ENCODE peak calls at places on chromosomes 1 and 21, in nine cellular contexts. One of them, this sample, is unnamed. For H3K4me1, the result is how much of the 10 kb centered on the place peaks cover.

GRCh38 chr1:151047925-151048644 is 534 bp downstream of the C1orf56 start:
- DNase-seq in psoas muscle: peak
- DNase-seq in OCI-LY7: no peak
- DNase-seq in PC-9: peak
- DNase-seq in heart left ventricle: peak
- DNase-seq in testis: peak
- DNase-seq in GM23338: peak
- DNase-seq in A549: peak
- DNase-seq in Panc1: no peak
- DNase-seq in this sample: peak

GRCh38 chr1:147052143-147052542 is 114.0 kb downstream of the NBPF12 start:
- DNase-seq in PC-9: no peak
- DNase-seq in psoas muscle: no peak
- DNase-seq in testis: no peak
- DNase-seq in Panc1: no peak
- DNase-seq in GM23338: no peak
- DNase-seq in OCI-LY7: no peak
- DNase-seq in heart left ventricle: no peak
- DNase-seq in A549: no peak
- DNase-seq in this sample: no peak

GRCh38 chr1:97791251-97791650 is 129.6 kb downstream of the DPYD start:
- DNase-seq in A549: no peak
- DNase-seq in heart left ventricle: no peak
- DNase-seq in psoas muscle: no peak
- DNase-seq in Panc1: no peak
- DNase-seq in PC-9: no peak
- DNase-seq in testis: no peak
- DNase-seq in GM23338: no peak
- DNase-seq in OCI-LY7: no peak
- DNase-seq in this sample: no peak

GRCh38 chr1:158203693-158204457 is 23.2 kb downstream of the CD1D start:
- DNase-seq in psoas muscle: no peak
- DNase-seq in PC-9: no peak
- DNase-seq in A549: peak
- DNase-seq in GM23338: peak
- DNase-seq in OCI-LY7: peak
- DNase-seq in heart left ventricle: no peak
- DNase-seq in testis: peak
- DNase-seq in Panc1: peak
- DNase-seq in this sample: peak

GRCh38 chr1:51924455-51924854 is 45.9 kb upstream of the NRDC start:
- DNase-seq in A549: no peak
- DNase-seq in GM23338: no peak
- DNase-seq in OCI-LY7: no peak
- DNase-seq in Panc1: no peak
- DNase-seq in PC-9: no peak
- DNase-seq in psoas muscle: no peak
- DNase-seq in heart left ventricle: no peak
- DNase-seq in testis: no peak
- DNase-seq in this sample: no peak

GRCh38 chr1:214559079-214559478 is 7.7 kb upstream of the PTPN14 start:
- DNase-seq in heart left ventricle: no peak
- DNase-seq in psoas muscle: no peak
- DNase-seq in GM23338: no peak
- DNase-seq in PC-9: no peak
- DNase-seq in A549: no peak
- DNase-seq in Panc1: no peak
- DNase-seq in OCI-LY7: no peak
- DNase-seq in testis: no peak
- DNase-seq in this sample: no peak

GRCh38 chr1:178937770-178938169 is 66.9 kb upstream of the ANGPTL1 start:
- DNase-seq in psoas muscle: no peak
- DNase-seq in heart left ventricle: no peak
- DNase-seq in PC-9: no peak
- DNase-seq in testis: no peak
- DNase-seq in GM23338: no peak
- DNase-seq in Panc1: no peak
- DNase-seq in OCI-LY7: no peak
- DNase-seq in A549: no peak
- DNase-seq in this sample: no peak

GRCh38 chr1:247948558-247948957 is at the start of gene OR2L8:
- DNase-seq in OCI-LY7: no peak
- DNase-seq in PC-9: no peak
- DNase-seq in A549: no peak
- DNase-seq in testis: no peak
- DNase-seq in Panc1: no peak
- DNase-seq in GM23338: no peak
- DNase-seq in heart left ventricle: no peak
- DNase-seq in psoas muscle: no peak
- DNase-seq in this sample: no peak

GRCh38 chr21:24290151-24290833 is 1317.0 kb downstream of the MRPL39 start:
- DNase-seq in psoas muscle: no peak
- DNase-seq in GM23338: no peak
- DNase-seq in OCI-LY7: no peak
- DNase-seq in PC-9: no peak
- DNase-seq in heart left ventricle: no peak
- DNase-seq in A549: no peak
- DNase-seq in testis: no peak
- DNase-seq in Panc1: no peak
- DNase-seq in this sample: no peak

GRCh38 chr1:226302731-226303130 is 6.2 kb downstream of the LIN9 start:
- DNase-seq in OCI-LY7: no peak
- DNase-seq in GM23338: no peak
- DNase-seq in psoas muscle: no peak
- DNase-seq in PC-9: no peak
- DNase-seq in testis: no peak
- DNase-seq in A549: no peak
- DNase-seq in Panc1: no peak
- DNase-seq in heart left ventricle: no peak
- DNase-seq in this sample: no peak

GRCh38 chr1:154155282-154155681 is 409 bp upstream of the NUP210L start:
- DNase-seq in testis: peak
- DNase-seq in PC-9: no peak
- DNase-seq in A549: no peak
- DNase-seq in Panc1: no peak
- DNase-seq in heart left ventricle: no peak
- DNase-seq in GM23338: peak
- DNase-seq in OCI-LY7: no peak
- DNase-seq in psoas muscle: no peak
- DNase-seq in this sample: no peak
- H3K4me1 ChIP-seq in testis: under half
- H3K4me1 ChIP-seq in PC-9: under half
- H3K4me1 ChIP-seq in A549: under half
- H3K4me1 ChIP-seq in Panc1: under half
- H3K4me1 ChIP-seq in heart left ventricle: under half
- H3K4me1 ChIP-seq in GM23338: under half
- H3K4me1 ChIP-seq in OCI-LY7: under half
- H3K4me1 ChIP-seq in psoas muscle: under half
- H3K4me1 ChIP-seq in this sample: under half

DNA sequence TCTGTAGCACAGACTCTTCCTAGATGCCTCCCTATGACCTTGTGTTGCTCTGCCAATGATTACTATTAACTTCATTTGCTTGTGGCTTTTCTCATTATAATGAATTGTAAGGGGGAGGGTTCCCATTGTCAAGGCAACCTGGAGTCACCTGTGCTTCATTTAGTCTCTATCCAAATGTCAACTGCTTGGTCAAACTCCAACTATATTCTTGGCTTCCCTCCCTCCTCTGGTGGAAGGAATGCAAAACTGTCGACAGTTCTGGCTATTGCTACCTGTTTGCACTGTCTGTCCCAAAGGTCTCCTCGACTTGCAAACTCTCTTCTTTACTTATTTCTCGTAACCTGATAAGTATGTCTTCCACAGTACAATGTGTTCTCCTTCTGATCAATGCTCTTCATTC is 100.3 kb downstream of the CACNA1E start:
- DNase-seq in Panc1: no peak
- DNase-seq in A549: no peak
- DNase-seq in testis: no peak
- DNase-seq in PC-9: no peak
- DNase-seq in psoas muscle: no peak
- DNase-seq in GM23338: peak
- DNase-seq in heart left ventricle: no peak
- DNase-seq in OCI-LY7: no peak
- DNase-seq in this sample: peak
- TF ChIP-seq CTCF in Panc1: peak
- TF ChIP-seq CTCF in A549: no peak
- TF ChIP-seq CTCF in testis: no peak
- TF ChIP-seq CTCF in PC-9: peak
- TF ChIP-seq CTCF in psoas muscle: peak
- TF ChIP-seq CTCF in GM23338: peak
- TF ChIP-seq CTCF in heart left ventricle: peak
- TF ChIP-seq CTCF in OCI-LY7: no peak
- TF ChIP-seq CTCF in this sample: peak

DNA sequence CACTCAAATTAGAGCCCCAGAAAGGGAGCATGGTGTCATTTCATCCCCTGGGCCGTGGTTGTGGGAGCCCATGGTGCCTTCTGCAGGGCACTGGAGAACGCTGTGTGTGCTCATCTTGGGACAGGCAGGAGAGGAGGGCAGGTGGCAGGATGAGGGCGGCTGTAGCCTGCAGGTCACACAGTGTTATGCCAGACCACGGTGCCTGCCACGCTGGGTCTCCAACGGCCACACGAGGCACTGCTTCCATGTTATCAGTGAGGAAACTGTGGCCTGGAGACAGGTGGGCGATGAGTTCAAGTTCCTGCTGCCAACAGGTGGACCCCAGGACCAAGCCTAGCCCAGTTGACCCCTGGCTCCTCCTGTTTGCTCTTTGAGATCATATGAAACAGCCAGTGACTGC is 21.0 kb downstream of the ABCG1 start:
- DNase-seq in psoas muscle: no peak
- DNase-seq in heart left ventricle: no peak
- DNase-seq in PC-9: no peak
- DNase-seq in Panc1: no peak
- DNase-seq in testis: no peak
- DNase-seq in GM23338: no peak
- DNase-seq in A549: no peak
- DNase-seq in OCI-LY7: peak
- DNase-seq in this sample: no peak
- H3K4me1 ChIP-seq in psoas muscle: under half
- H3K4me1 ChIP-seq in heart left ventricle: under half
- H3K4me1 ChIP-seq in PC-9: under half
- H3K4me1 ChIP-seq in Panc1: under half
- H3K4me1 ChIP-seq in testis: under half
- H3K4me1 ChIP-seq in GM23338: under half
- H3K4me1 ChIP-seq in A549: under half
- H3K4me1 ChIP-seq in OCI-LY7: half or more
- H3K4me1 ChIP-seq in this sample: under half

GRCh38 chr1:36387141-36387949 is 1.6 kb upstream of the STK40 start:
- DNase-seq in Panc1: no peak
- DNase-seq in OCI-LY7: peak
- DNase-seq in GM23338: no peak
- DNase-seq in testis: no peak
- DNase-seq in PC-9: no peak
- DNase-seq in A549: no peak
- DNase-seq in heart left ventricle: peak
- DNase-seq in psoas muscle: peak
- DNase-seq in this sample: no peak
- TF ChIP-seq CTCF in Panc1: no peak
- TF ChIP-seq CTCF in OCI-LY7: no peak
- TF ChIP-seq CTCF in GM23338: no peak
- TF ChIP-seq CTCF in testis: no peak
- TF ChIP-seq CTCF in PC-9: no peak
- TF ChIP-seq CTCF in A549: no peak
- TF ChIP-seq CTCF in heart left ventricle: no peak
- TF ChIP-seq CTCF in psoas muscle: no peak
- TF ChIP-seq CTCF in this sample: no peak

GRCh38 chr1:67735806-67736627 is 51.0 kb downstream of the GADD45A start:
- DNase-seq in A549: peak
- DNase-seq in testis: peak
- DNase-seq in PC-9: peak
- DNase-seq in Panc1: no peak
- DNase-seq in GM23338: no peak
- DNase-seq in OCI-LY7: peak
- DNase-seq in psoas muscle: peak
- DNase-seq in heart left ventricle: peak
- DNase-seq in this sample: no peak
- H3K4me1 ChIP-seq in A549: under half
- H3K4me1 ChIP-seq in testis: under half
- H3K4me1 ChIP-seq in PC-9: under half
- H3K4me1 ChIP-seq in Panc1: under half
- H3K4me1 ChIP-seq in GM23338: under half
- H3K4me1 ChIP-seq in OCI-LY7: half or more
- H3K4me1 ChIP-seq in psoas muscle: under half
- H3K4me1 ChIP-seq in heart left ventricle: half or more
- H3K4me1 ChIP-seq in this sample: under half

GRCh38 chr1:109488201-109488600 is 4.5 kb downstream of the ATXN7L2 start:
- DNase-seq in GM23338: peak
- DNase-seq in heart left ventricle: no peak
- DNase-seq in OCI-LY7: no peak
- DNase-seq in psoas muscle: no peak
- DNase-seq in Panc1: no peak
- DNase-seq in A549: no peak
- DNase-seq in testis: no peak
- DNase-seq in PC-9: no peak
- DNase-seq in this sample: no peak
- TF ChIP-seq CTCF in GM23338: peak
- TF ChIP-seq CTCF in heart left ventricle: no peak
- TF ChIP-seq CTCF in OCI-LY7: peak
- TF ChIP-seq CTCF in psoas muscle: no peak
- TF ChIP-seq CTCF in Panc1: peak
- TF ChIP-seq CTCF in A549: no peak
- TF ChIP-seq CTCF in testis: no peak
- TF ChIP-seq CTCF in PC-9: no peak
- TF ChIP-seq CTCF in this sample: no peak

GRCh38 chr1:15962176-15962575 is 13.7 kb downstream of the ZBTB17 start:
- DNase-seq in psoas muscle: no peak
- DNase-seq in GM23338: no peak
- DNase-seq in heart left ventricle: no peak
- DNase-seq in A549: no peak
- DNase-seq in OCI-LY7: no peak
- DNase-seq in Panc1: no peak
- DNase-seq in testis: no peak
- DNase-seq in PC-9: no peak
- DNase-seq in this sample: no peak
- H3K4me1 ChIP-seq in psoas muscle: under half
- H3K4me1 ChIP-seq in GM23338: under half
- H3K4me1 ChIP-seq in heart left ventricle: half or more
- H3K4me1 ChIP-seq in A549: under half
- H3K4me1 ChIP-seq in OCI-LY7: under half
- H3K4me1 ChIP-seq in Panc1: under half
- H3K4me1 ChIP-seq in testis: under half
- H3K4me1 ChIP-seq in PC-9: under half
- H3K4me1 ChIP-seq in this sample: under half

GRCh38 chr1:21325731-21326387 is 35.6 kb upstream of the ECE1 start:
- DNase-seq in Panc1: no peak
- DNase-seq in OCI-LY7: no peak
- DNase-seq in GM23338: no peak
- DNase-seq in A549: no peak
- DNase-seq in testis: no peak
- DNase-seq in heart left ventricle: no peak
- DNase-seq in PC-9: no peak
- DNase-seq in psoas muscle: no peak
- DNase-seq in this sample: no peak
- TF ChIP-seq CTCF in Panc1: no peak
- TF ChIP-seq CTCF in OCI-LY7: no peak
- TF ChIP-seq CTCF in GM23338: peak
- TF ChIP-seq CTCF in A549: no peak
- TF ChIP-seq CTCF in testis: no peak
- TF ChIP-seq CTCF in heart left ventricle: no peak
- TF ChIP-seq CTCF in PC-9: no peak
- TF ChIP-seq CTCF in psoas muscle: no peak
- TF ChIP-seq CTCF in this sample: no peak

This sample was measured in Caco-2.